ENCODE peak calls at places on chromosomes 6 and 20, in seven cellular contexts. F is cardiac fibroblast, Z is cardiac muscle cell, L is OCI-LY7, I is fibroblast of lung, J is foreskin fibroblast, E is A549. C is an unnamed sample.

GRCh38 chr6:33613794-33614166 is 7.3 kb upstream of the ITPR3 start:
- DNase-seq in I (peak), E (no peak), F (peak), Z (no peak), J (peak), L (no peak), C (no peak)

GRCh38 chr6:44676826-44677433 is 289.4 kb downstream of the CDC5L start:
- DNase-seq in E (no peak), Z (no peak), I (no peak), L (no peak), J (no peak), F (no peak), C (no peak)

GRCh38 chr6:70375882-70376281 is 37.4 kb upstream of the FAM135A start:
- DNase-seq in E (peak), F (no peak), J (no peak), Z (no peak), L (peak), I (no peak), C (no peak)

GRCh38 chr6:122153530-122153929 is 245.9 kb upstream of the HSF2 start:
- DNase-seq in J (no peak), E (no peak), L (no peak), F (no peak), Z (peak), I (no peak), C (no peak)

GRCh38 chr6:3321042-3321441 is 62.3 kb downstream of the PSMG4 start:
- DNase-seq in I (no peak), L (no peak), F (no peak), Z (no peak), E (no peak), J (no peak), C (no peak)

GRCh38 chr6:70844301-70844700 is 112.6 kb downstream of the B3GAT2 start:
- DNase-seq in L (no peak), Z (no peak), E (no peak), I (no peak), J (no peak), F (no peak), C (no peak)

GRCh38 chr6:112429226-112429625 is 82.1 kb downstream of the RFPL4B start:
- DNase-seq in J (no peak), F (peak), I (peak), Z (peak), L (no peak), E (peak), C (no peak)

GRCh38 chr20:823326-823902 is 10.1 kb upstream of the FAM110A start:
- DNase-seq in E (no peak), F (no peak), I (no peak), Z (no peak), J (no peak), L (no peak), C (no peak)

GRCh38 chr6:149138699-149139294 is 178.7 kb upstream of the TAB2 start:
- DNase-seq in E (no peak), L (no peak), F (no peak), J (no peak), Z (no peak), I (no peak), C (no peak)
- TF ChIP-seq CTCF in E (no peak), L (no peak), F (no peak), J (no peak), Z (peak), I (no peak), C (no peak)

GRCh38 chr6:98947411-98948292 is at the start of gene FBXL4:
- DNase-seq in L (peak), F (peak), E (peak), I (peak), Z (peak), J (peak), C (peak)
- TF ChIP-seq CTCF in L (no peak), F (no peak), E (no peak), I (no peak), Z (no peak), J (no peak), C (no peak)

DNA sequence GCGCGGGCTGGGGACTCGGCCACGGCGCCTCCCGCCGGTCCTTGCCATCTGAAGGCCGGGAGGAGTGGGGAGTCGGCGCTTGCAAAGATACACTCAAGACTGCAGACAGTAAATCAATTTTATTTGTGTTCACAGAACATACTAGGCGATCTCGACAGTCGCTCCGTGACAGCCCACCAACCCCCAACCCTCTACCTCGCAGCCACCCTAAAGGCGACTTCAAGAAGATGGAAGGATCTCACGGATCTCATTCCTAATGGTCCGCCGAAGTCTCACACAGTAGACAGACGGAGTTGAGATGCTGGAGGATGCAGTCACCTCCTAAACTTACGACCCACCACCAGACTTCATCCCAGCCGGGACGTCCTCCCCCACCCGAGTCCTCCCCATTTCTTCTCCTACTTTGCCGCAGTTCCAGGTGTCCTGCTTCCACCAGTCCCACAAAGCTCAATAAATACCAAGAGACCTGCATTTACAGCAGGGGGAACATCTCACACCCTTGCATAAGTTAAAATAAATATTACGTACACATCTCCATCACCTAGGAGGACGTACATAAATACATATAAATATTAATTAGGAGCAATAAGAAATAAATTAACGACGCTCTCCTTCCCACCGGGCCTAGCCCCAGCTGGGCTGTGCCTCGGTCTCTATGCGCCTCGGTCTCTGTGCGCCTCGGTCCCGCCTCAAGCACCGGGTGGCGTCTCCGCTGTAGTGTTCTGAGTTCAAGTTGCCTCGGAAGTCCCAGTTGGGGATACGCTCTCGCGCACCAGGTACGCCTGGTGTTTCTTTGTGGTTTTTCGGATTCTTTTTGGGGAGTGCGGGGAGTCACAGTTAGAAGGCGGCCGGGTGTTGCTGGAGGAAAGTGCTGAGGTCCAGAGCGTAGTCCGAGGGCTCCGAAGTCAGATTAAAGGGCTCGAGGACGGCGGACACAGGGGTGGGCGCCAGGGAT is 889 bp upstream of the FLOT1 start:
- DNase-seq in I (no peak), J (peak), E (no peak), L (no peak), F (peak), Z (no peak), C (peak)
- TF ChIP-seq CTCF in I (no peak), J (no peak), E (no peak), L (no peak), F (no peak), Z (no peak), C (no peak)

DNA sequence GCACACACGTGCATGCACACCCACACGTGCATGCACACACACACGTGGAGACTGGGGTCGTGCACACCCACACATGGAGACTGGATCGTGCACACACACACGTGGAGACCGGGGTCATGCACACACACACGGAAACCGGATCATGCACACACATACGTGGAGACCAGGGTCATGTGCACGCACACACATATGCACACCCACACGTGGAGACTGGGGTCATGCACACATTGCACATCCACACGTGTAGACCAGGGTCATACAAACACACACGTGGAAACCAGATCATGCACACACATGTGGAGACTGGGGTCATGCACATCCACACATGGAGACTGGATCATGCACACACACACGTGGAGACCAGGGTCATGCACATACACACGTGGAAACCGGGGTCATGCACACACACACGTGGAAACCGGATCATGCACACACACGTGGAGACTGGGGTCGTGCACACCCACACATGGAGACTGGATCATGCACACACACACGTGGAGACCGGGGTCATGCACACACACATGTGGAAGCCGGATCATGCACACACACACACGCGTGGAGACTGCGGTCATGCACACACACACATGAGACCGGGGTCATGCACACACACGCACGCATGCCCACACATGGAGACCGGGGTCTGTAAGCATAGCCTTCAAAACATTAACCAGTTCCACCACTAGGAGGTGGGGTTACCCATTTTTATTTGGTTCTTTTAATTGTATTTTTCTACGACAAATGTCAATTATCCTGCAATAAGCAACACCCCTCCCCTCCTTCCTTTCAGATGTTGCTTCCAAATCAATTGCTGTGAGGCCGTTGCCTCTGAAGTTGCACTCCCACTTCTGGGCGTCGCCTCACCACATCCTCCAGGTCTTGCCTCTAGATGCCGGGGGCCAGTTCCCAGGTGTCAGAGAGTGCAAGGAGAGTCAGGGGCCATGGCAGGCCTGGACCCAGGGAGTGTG is 95.8 kb downstream of the TMEM242 start:
- DNase-seq in Z (no peak), J (no peak), F (no peak), I (no peak), L (peak), E (no peak), C (no peak)
- TF ChIP-seq CTCF in Z (peak), J (peak), F (peak), I (peak), L (peak), E (no peak), C (peak)

GRCh38 chr6:11460001-11460668 is 77.4 kb upstream of the TMEM170B start:
- DNase-seq in I (peak), J (peak), E (peak), F (peak), Z (no peak), L (peak), C (peak)
- TF ChIP-seq CTCF in I (no peak), J (no peak), E (no peak), F (no peak), Z (peak), L (peak), C (no peak)

GRCh38 chr20:13180986-13181889 is 39.8 kb upstream of the ISM1 start:
- DNase-seq in E (no peak), I (no peak), Z (no peak), J (no peak), L (no peak), F (no peak), C (no peak)
- TF ChIP-seq CTCF in E (no peak), I (no peak), Z (no peak), J (no peak), L (no peak), F (no peak), C (no peak)

GRCh38 chr6:29858006-29858405 is 30.4 kb downstream of the HLA-G start:
- DNase-seq in Z (no peak), L (no peak), I (no peak), F (no peak), J (no peak), E (no peak), C (no peak)

GRCh38 chr6:29847871-29848630 is 20.4 kb downstream of the HLA-G start:
- DNase-seq in F (peak), I (peak), J (peak), L (peak), E (peak), Z (peak), C (peak)

GRCh38 chr6:29851190-29851589 is 23.6 kb downstream of the HLA-G start:
- DNase-seq in Z (no peak), J (no peak), I (no peak), L (no peak), F (no peak), E (no peak), C (no peak)

GRCh38 chr6:29850011-29850553 is 22.5 kb downstream of the HLA-G start:
- DNase-seq in J (peak), E (no peak), Z (no peak), F (peak), I (no peak), L (no peak), C (no peak)

GRCh38 chr6:29853245-29853644 is 25.6 kb downstream of the HLA-G start:
- DNase-seq in Z (no peak), I (no peak), E (no peak), J (no peak), L (no peak), F (no peak), C (no peak)
- TF ChIP-seq CTCF in Z (no peak), I (no peak), E (no peak), J (no peak), L (no peak), F (no peak), C (no peak)